ENCODE peak calls at places on chromosomes 13 and 19, in eight cellular contexts. Y is A549, D is coronary artery, G is left lung, C is GM13976, O is cardiac muscle cell, I is AG09319, S is right lobe of liver. H is an unnamed sample.

GRCh38 chr13:77235456-77236022 is 91.4 kb downstream of the MYCBP2 start:
- DNase-seq in Y (no peak), O (no peak), S (no peak), I (no peak), C (no peak), G (no peak), D (no peak), H (no peak)

GRCh38 chr19:29658221-29658991 is 6.9 kb upstream of the PLEKHF1 start:
- DNase-seq in G (no peak), S (no peak), Y (no peak), O (no peak), I (no peak), D (no peak), C (no peak), H (no peak)

GRCh38 chr19:48674921-48675824 is 2.4 kb upstream of the NTN5 start:
- DNase-seq in G (peak; percentile 72), C (peak; percentile 95), O (peak; percentile 86), Y (peak; percentile 98), D (peak; percentile 82), I (peak; percentile 37), S (peak; percentile 79), H (peak; percentile 47)

GRCh38 chr13:44058586-44059238 is 179.0 kb downstream of the LACC1 start:
- DNase-seq in S (no peak), I (no peak), C (no peak), D (no peak), G (no peak), O (no peak), Y (no peak), H (no peak)

GRCh38 chr19:4391701-4392543 is 8.4 kb downstream of the SH3GL1 start:
- DNase-seq in I (no peak), D (no peak), C (no peak), G (no peak), S (peak; percentile 74), O (peak; percentile 72), Y (no peak), H (no peak)

GRCh38 chr19:34507414-34508067 is 26.0 kb downstream of the WTIP start:
- DNase-seq in S (no peak), C (no peak), Y (no peak), I (no peak), D (no peak), G (no peak), O (no peak), H (no peak)

GRCh38 chr13:32246468-32246867 is 68.7 kb downstream of the ZAR1L start:
- DNase-seq in I (peak; percentile 12), G (peak; percentile 57), O (peak; percentile 86), D (no peak), S (peak; percentile 59), C (peak; percentile 66), Y (peak; percentile 43), H (no peak)

GRCh38 chr13:23674795-23675640 is 104.8 kb downstream of the TNFRSF19 start:
- DNase-seq in O (peak; percentile 60), Y (peak; percentile 57), D (no peak), C (no peak), G (no peak), S (no peak), I (peak; percentile 81), H (no peak)

GRCh38 chr19:38277969-38278680 is 13.8 kb downstream of the SPINT2 start:
- DNase-seq in O (peak; percentile 86), I (peak; percentile 34), D (peak; percentile 88), S (peak; percentile 54), C (no peak), Y (no peak), G (no peak), H (no peak)

GRCh38 chr13:62687727-62688126 is 1272.1 kb upstream of the PCDH20 start:
- DNase-seq in G (no peak), D (no peak), Y (no peak), I (no peak), C (no peak), S (no peak), O (no peak), H (no peak)

GRCh38 chr13:93259527-93260080 is 33.0 kb downstream of the GPC6 start:
- DNase-seq in D (no peak), C (no peak), Y (no peak), O (no peak), S (no peak), I (no peak), G (no peak), H (no peak)

GRCh38 chr13:68806125-68806524 is 1301.5 kb upstream of the ATXN8OS start:
- DNase-seq in D (no peak), O (no peak), C (no peak), Y (no peak), S (no peak), G (no peak), I (no peak), H (no peak)

GRCh38 chr13:97261254-97262015 is 39.3 kb downstream of the MBNL2 start:
- DNase-seq in Y (no peak), S (no peak), O (no peak), G (no peak), D (no peak), I (no peak), C (peak; percentile 38), H (no peak)

GRCh38 chr19:20472854-20473253 is 92.7 kb downstream of the ZNF737 start:
- DNase-seq in G (no peak), D (no peak), Y (no peak), O (no peak), C (no peak), I (no peak), S (no peak), H (no peak)

GRCh38 chr19:3785938-3786824 is at the start of gene MATK:
- DNase-seq in Y (no peak), I (no peak), G (no peak), D (no peak), S (no peak), C (peak; percentile 74), O (no peak), H (no peak)

GRCh38 chr13:98068511-98068910 is 74.4 kb upstream of the FARP1 start:
- DNase-seq in O (no peak), I (no peak), Y (no peak), G (no peak), S (no peak), C (no peak), D (no peak), H (no peak)

DNA sequence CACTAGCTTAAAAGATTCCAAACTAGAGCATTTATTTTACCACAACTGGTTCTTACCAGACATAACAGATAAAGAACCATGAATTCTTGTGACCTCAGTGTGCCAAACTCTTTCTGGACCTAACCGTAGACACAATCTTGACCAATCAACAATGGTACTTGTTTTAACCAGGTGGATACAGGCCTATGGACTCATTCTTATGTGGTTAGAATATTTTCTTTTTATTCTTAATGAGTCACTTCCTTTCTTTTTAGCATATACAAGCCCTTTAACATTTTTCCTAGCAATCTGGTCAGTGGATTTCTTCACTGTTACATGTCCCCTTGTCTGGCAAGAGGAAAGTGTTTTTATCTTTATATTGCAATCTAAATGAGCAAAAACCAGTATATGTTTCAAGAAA is 792.1 kb upstream of the SPRY2 start:
- DNase-seq in C (no peak), I (no peak), S (no peak), G (no peak), D (no peak), O (peak; percentile 37), Y (no peak), H (no peak)
- TF ChIP-seq CTCF in C (no peak), I (no peak), S (no peak), G (no peak), D (no peak), O (no peak), Y (no peak), H (no peak)

GRCh38 chr19:45171211-45171623 is 6.8 kb downstream of the TRAPPC6A start:
- DNase-seq in S (no peak), C (no peak), Y (no peak), O (peak; percentile 29), G (no peak), D (no peak), I (no peak), H (no peak)
- TF ChIP-seq CTCF in S (no peak), C (no peak), Y (no peak), O (no peak), G (no peak), D (no peak), I (no peak), H (no peak)

DNA sequence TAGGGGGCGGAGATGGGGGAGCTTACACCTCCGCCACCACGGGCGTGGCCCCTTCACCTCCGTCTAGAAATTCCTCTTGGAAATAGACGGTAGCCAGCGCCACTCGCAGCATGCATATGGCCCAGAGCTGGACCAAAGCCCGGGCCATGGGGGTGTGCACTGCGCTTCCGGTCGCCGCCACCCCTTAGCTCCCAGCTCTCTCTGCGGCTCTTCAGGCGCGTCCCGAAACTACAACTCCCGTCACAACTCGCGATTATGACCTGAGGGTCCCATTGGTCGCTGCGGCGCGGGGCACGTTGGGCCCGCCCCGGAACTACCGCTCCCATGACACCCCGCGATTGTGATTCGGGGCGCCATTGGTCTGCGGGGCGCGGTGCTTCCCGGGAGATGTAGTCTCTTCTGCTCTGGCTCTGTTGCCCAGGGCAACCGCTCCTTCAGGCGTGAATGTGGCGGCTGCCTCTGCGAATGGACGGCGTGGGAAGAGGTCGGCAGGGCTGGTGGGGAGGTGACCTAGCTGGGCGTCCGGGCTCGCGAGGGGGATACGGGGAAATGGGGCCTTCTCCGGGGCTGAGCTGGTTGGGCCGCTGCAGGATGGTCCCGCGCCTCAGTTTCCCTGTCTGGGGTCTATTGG is at the start of the genes C19orf44 and CALR3:
- DNase-seq in C (peak; percentile 98), D (peak; percentile 99), Y (peak; percentile 81), S (peak; percentile 98), O (peak; percentile 99), G (peak; percentile 99), I (peak; percentile 93), H (peak; percentile 94)
- TF ChIP-seq CTCF in C (no peak), D (no peak), Y (no peak), S (peak; percentile 31), O (no peak), G (no peak), I (no peak), H (no peak)

DNA sequence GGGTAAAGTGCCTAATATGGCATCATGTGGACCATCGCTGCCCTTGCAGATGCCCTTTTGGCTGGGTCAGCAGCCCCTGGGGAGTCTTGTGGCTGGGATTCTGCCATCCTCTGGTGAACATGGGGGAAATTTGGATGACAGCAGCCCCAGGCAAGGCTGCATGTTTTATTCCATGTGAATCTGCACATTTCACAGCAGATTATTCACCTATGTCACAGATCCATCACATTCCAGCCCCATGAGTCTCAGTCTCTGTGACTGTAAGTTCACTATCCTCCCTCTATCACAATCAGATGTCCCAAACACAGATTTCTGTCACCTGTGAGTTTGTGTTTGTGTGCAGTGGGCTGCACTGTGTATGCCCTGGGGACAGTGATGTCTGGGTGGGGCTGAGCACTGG is 36.8 kb upstream of the PSG9 start:
- DNase-seq in Y (no peak), O (no peak), G (no peak), C (no peak), S (no peak), D (no peak), I (no peak), H (no peak)
- TF ChIP-seq CTCF in Y (no peak), O (no peak), G (no peak), C (no peak), S (no peak), D (no peak), I (no peak), H (no peak)

H was measured in activated B cell treated with CpG ODN at 0.5 μM for 24 hours.